ENCODE peak calls at places on chromosomes 12 and 14, in ten cellular contexts. C, A, S, X, M, L, F, R, J and K are unnamed samples.

GRCh38 chr14:75981426-75981825 is 369 bp downstream of the TGFB3 start:
- DNase-seq in F (no peak), J (peak), R (no peak), C (no peak), M (no peak), L (peak), S (peak), A (peak), X (peak), K (no peak)

GRCh38 chr12:130951636-130952035 is 2.1 kb upstream of the ADGRD1 start:
- DNase-seq in A (no peak), L (no peak), M (no peak), S (no peak), C (no peak), X (no peak), J (no peak), F (no peak), R (no peak), K (no peak)

GRCh38 chr12:48965447-48965846 is 6.1 kb downstream of the WNT10B start:
- DNase-seq in A (no peak), R (no peak), J (peak), L (no peak), C (no peak), F (no peak), S (no peak), X (no peak), M (no peak), K (no peak)

GRCh38 chr12:111170559-111170958 is 198.3 kb downstream of the PHETA1 start:
- DNase-seq in M (no peak), L (no peak), S (no peak), F (no peak), R (no peak), J (no peak), A (no peak), X (no peak), C (no peak), K (no peak)

GRCh38 chr12:51661836-51662235 is 70.8 kb downstream of the SCN8A start:
- DNase-seq in A (no peak), M (no peak), S (no peak), X (no peak), R (no peak), C (no peak), J (no peak), L (no peak), F (no peak), K (no peak)

GRCh38 chr14:76050797-76051392 is 65.3 kb downstream of the IFT43 start:
- DNase-seq in A (peak), R (peak), F (no peak), S (peak), M (peak), C (peak), L (peak), J (peak), X (peak), K (peak)

GRCh38 chr14:95953111-95953724 is 76.6 kb downstream of the TUNAR start:
- DNase-seq in J (no peak), F (no peak), R (peak), M (no peak), S (no peak), C (no peak), X (no peak), L (no peak), A (no peak), K (no peak)

GRCh38 chr14:33393155-33393894 is 454.6 kb downstream of the NPAS3 start:
- DNase-seq in R (no peak), F (no peak), C (no peak), X (no peak), L (no peak), M (no peak), S (no peak), A (no peak), J (no peak), K (no peak)

GRCh38 chr14:105364100-105364708 is 34.1 kb upstream of the TEX22 start:
- DNase-seq in S (peak), C (peak), J (no peak), A (no peak), L (peak), M (peak), X (peak), R (no peak), F (no peak), K (no peak)

GRCh38 chr12:68899251-68899771 is 33.7 kb downstream of the CPM start:
- DNase-seq in J (peak), S (no peak), F (peak), M (peak), C (no peak), R (no peak), A (no peak), X (no peak), L (no peak), K (no peak)

GRCh38 chr14:86915416-86915815 is 1077.6 kb downstream of the GALC start:
- DNase-seq in A (no peak), L (no peak), S (no peak), M (no peak), C (no peak), F (no peak), J (no peak), R (no peak), X (no peak), K (no peak)

GRCh38 chr12:104181313-104181712 is 34.3 kb upstream of the TXNRD1 start:
- DNase-seq in C (no peak), J (peak), F (no peak), M (peak), L (no peak), R (no peak), X (no peak), S (no peak), A (no peak), K (no peak)

GRCh38 chr12:10031318-10031717 is 836 bp downstream of the CLEC9A start:
- DNase-seq in J (peak), M (no peak), S (no peak), R (no peak), L (no peak), C (no peak), A (no peak), X (no peak), F (no peak), K (no peak)

GRCh38 chr12:1297639-1298038 is 296.7 kb downstream of the FBXL14 start:
- DNase-seq in S (no peak), X (no peak), F (no peak), R (no peak), C (no peak), L (no peak), J (no peak), M (no peak), A (no peak), K (no peak)

GRCh38 chr12:53739285-53740129 is 12.3 kb upstream of the CALCOCO1 start:
- DNase-seq in J (no peak), F (peak), C (no peak), X (no peak), R (no peak), M (no peak), A (no peak), S (no peak), L (no peak), K (no peak)

GRCh38 chr14:97977711-97978261 is 1180.6 kb downstream of the VRK1 start:
- DNase-seq in C (peak), X (peak), L (peak), M (peak), F (peak), R (no peak), J (no peak), S (no peak), A (no peak), K (no peak)

GRCh38 chr14:101594511-101595148 is 33.3 kb downstream of the DIO3 start:
- DNase-seq in A (no peak), S (no peak), X (no peak), L (no peak), F (no peak), C (no peak), J (no peak), R (no peak), M (no peak), K (no peak)

GRCh38 chr12:54016478-54016964 is 7.7 kb downstream of the HOXC8 start:
- DNase-seq in L (no peak), A (no peak), J (no peak), M (peak), F (no peak), R (no peak), S (no peak), X (no peak), C (no peak), K (peak)

GRCh38 chr12:517538-517937 is 57.8 kb downstream of the B4GALNT3 start:
- DNase-seq in R (no peak), A (no peak), X (no peak), F (no peak), S (no peak), J (no peak), L (no peak), M (no peak), C (no peak), K (no peak)